ENCODE peak calls at places on chromosomes 2 and 18, in seven cellular contexts. E is caudate nucleus; N is activated CD4-positive, alpha-beta T cell treated with anti-CD3 and anti-CD28 coated beads, Interleukin-2, amount 50 U/mL, for 24 hours; A is activated naive CD4-positive, alpha-beta T cell treated with anti-CD3 and anti-CD28 coated beads, Interleukin-2, amount 10 ng/mL, durations not matched to agents 7 days and 5 days; T is lung microvascular endothelial cell; Q is fibroblast of the aortic adventitia; D is T-helper 1 cell. H is an unnamed sample.

GRCh38 chr2:55672630-55673029 is 21.0 kb downstream of the PNPT1 start:
- DNase-seq in E (no peak), N (no peak), A (no peak), T (no peak), Q (peak; percentile 21), D (no peak), H (no peak)

GRCh38 chr2:147094077-147094476 is 750.8 kb upstream of the ACVR2A start:
- DNase-seq in E (no peak), N (no peak), A (no peak), T (no peak), Q (no peak), D (no peak), H (no peak)

GRCh38 chr2:151900261-151900660 is 72.0 kb upstream of the ARL5A start:
- DNase-seq in E (no peak), N (no peak), A (no peak), T (no peak), Q (no peak), D (no peak), H (no peak)

GRCh38 chr2:224922142-224922727 is 120.0 kb downstream of the DOCK10 start:
- DNase-seq in E (no peak), N (no peak), A (no peak), T (no peak), Q (no peak), D (no peak), H (no peak)

GRCh38 chr2:12733846-12734245 is 17.1 kb downstream of the TRIB2 start:
- DNase-seq in E (no peak), N (no peak), A (no peak), T (no peak), Q (no peak), D (no peak), H (no peak)

GRCh38 chr2:217660423-217660822 is 342.4 kb downstream of the TNS1 start:
- DNase-seq in E (no peak), N (no peak), A (no peak), T (no peak), Q (no peak), D (no peak), H (no peak)

GRCh38 chr2:75100691-75101236 is 98.6 kb downstream of the TACR1 start:
- DNase-seq in E (no peak), N (no peak), A (no peak), T (no peak), Q (peak; percentile 27), D (no peak), H (no peak)

GRCh38 chr2:207409525-207409924 is 120.2 kb upstream of the CREB1 start:
- DNase-seq in E (no peak), N (no peak), A (no peak), T (no peak), Q (no peak), D (no peak), H (no peak)

GRCh38 chr18:1050012-1050657 is 145.5 kb downstream of the ADCYAP1 start:
- DNase-seq in E (no peak), N (no peak), A (no peak), T (peak; percentile 11), Q (peak; percentile 32), D (no peak), H (no peak)

GRCh38 chr2:50956886-50957285 is 75.0 kb downstream of the NRXN1 start:
- DNase-seq in E (no peak), N (no peak), A (no peak), T (no peak), Q (no peak), D (no peak), H (no peak)

GRCh38 chr2:9772999-9773904 is 70.0 kb upstream of the TAF1B start:
- DNase-seq in E (no peak), N (no peak), A (no peak), T (no peak), Q (no peak), D (no peak), H (no peak)

GRCh38 chr2:73468376-73468775 is 82.7 kb downstream of the ALMS1 start:
- DNase-seq in E (no peak), N (no peak), A (no peak), T (no peak), Q (no peak), D (no peak), H (no peak)

GRCh38 chr2:101679037-101679726 is 18.3 kb upstream of the MAP4K4 start:
- DNase-seq in E (no peak), N (no peak), A (no peak), T (no peak), Q (peak; percentile 95), D (no peak), H (no peak)

GRCh38 chr2:241873081-241873802 is 3.7 kb downstream of the RTP5 start:
- DNase-seq in E (no peak), N (no peak), A (no peak), T (no peak), Q (no peak), D (no peak), H (no peak)

GRCh38 chr2:121140734-121141133 is 144.3 kb downstream of the TFCP2L1 start:
- DNase-seq in E (no peak), N (no peak), A (no peak), T (no peak), Q (no peak), D (no peak), H (no peak)

GRCh38 chr2:187390891-187391290 is 57.2 kb downstream of the CALCRL start:
- DNase-seq in E (no peak), N (no peak), A (no peak), T (peak; percentile 68), Q (peak; percentile 77), D (no peak), H (peak; percentile 54)

GRCh38 chr2:177296047-177296446 is 31.5 kb upstream of the NFE2L2 start:
- DNase-seq in E (no peak), N (no peak), A (no peak), T (peak; percentile 32), Q (peak; percentile 72), D (no peak), H (peak; percentile 39)

GRCh38 chr2:159045545-159046454 is 77.4 kb downstream of the TANC1 start:
- DNase-seq in E (no peak), N (no peak), A (no peak), T (no peak), Q (peak; percentile 67), D (no peak), H (peak; percentile 33)

GRCh38 chr2:25090801-25091200 is 48.9 kb downstream of the EFR3B start:
- DNase-seq in E (no peak), N (no peak), A (no peak), T (no peak), Q (no peak), D (no peak), H (no peak)

GRCh38 chr18:53687002-53687401 is 537.5 kb downstream of the MBD2 start:
- DNase-seq in E (no peak), N (no peak), A (no peak), T (no peak), Q (peak; percentile 9), D (no peak), H (no peak)

GRCh38 chr18:22783245-22783644 is 149.9 kb upstream of the RBBP8 start:
- DNase-seq in E (no peak), N (no peak), A (no peak), T (no peak), Q (no peak), D (no peak), H (no peak)

GRCh38 chr18:74082476-74083070 is 65.1 kb downstream of the FBXO15 start:
- DNase-seq in E (peak; percentile 7), N (peak; percentile 19), A (peak; percentile 84), T (peak; percentile 43), Q (peak; percentile 34), D (peak; percentile 38), H (peak; percentile 37)

GRCh38 chr18:48543228-48543627 is 4.4 kb downstream of the CTIF start:
- DNase-seq in E (no peak), N (no peak), A (peak; percentile 57), T (no peak), Q (no peak), D (no peak), H (peak; percentile 24)

GRCh38 chr18:10295751-10296150 is 158.7 kb upstream of the APCDD1 start:
- DNase-seq in E (no peak), N (no peak), A (no peak), T (no peak), Q (no peak), D (no peak), H (no peak)

GRCh38 chr2:43068053-43068471 is 158.3 kb downstream of the ZFP36L2 start:
- DNase-seq in E (no peak), N (no peak), A (peak; percentile 9), T (no peak), Q (no peak), D (no peak), H (no peak)

GRCh38 chr2:86752934-86753333 is 32.8 kb downstream of the RMND5A start:
- DNase-seq in E (no peak), N (no peak), A (no peak), T (no peak), Q (no peak), D (no peak), H (no peak)

GRCh38 chr18:63161728-63162195 is 157.8 kb downstream of the BCL2 start:
- DNase-seq in E (no peak), N (no peak), A (peak; percentile 88), T (peak; percentile 77), Q (peak; percentile 92), D (peak; percentile 72), H (peak; percentile 81)

GRCh38 chr2:20634430-20635095 is 16.3 kb downstream of the HS1BP3 start:
- DNase-seq in E (no peak), N (no peak), A (no peak), T (peak; percentile 62), Q (peak; percentile 74), D (no peak), H (peak; percentile 36)

GRCh38 chr2:26847663-26848335 is at the start of gene DPYSL5:
- DNase-seq in E (peak; percentile 59), N (no peak), A (peak; percentile 40), T (no peak), Q (no peak), D (no peak), H (no peak)

GRCh38 chr2:106565599-106565998 is 78.4 kb downstream of the CD8B2 start:
- DNase-seq in E (no peak), N (no peak), A (no peak), T (no peak), Q (no peak), D (no peak), H (no peak)

GRCh38 chr18:76395609-76396008 is 99.4 kb downstream of the ZNF516 start:
- DNase-seq in E (no peak), N (no peak), A (no peak), T (no peak), Q (no peak), D (no peak), H (no peak)

H was measured in dermis microvascular lymphatic vessel endothelial cell.